ENCODE peak calls at places on chromosomes 4 and X, in eight cellular contexts. L, J, Q, Y, A, M, G and B are unnamed samples.

GRCh38 chrX:23792861-23793553 is 10.0 kb downstream of the SAT1 start:
- DNase-seq in Q (no peak), L (no peak), M (no peak), A (no peak), J (no peak), G (no peak), Y (no peak), B (no peak)

GRCh38 chrX:48864210-48864609 is 28.8 kb upstream of the PCSK1N start:
- DNase-seq in M (no peak), Q (no peak), L (no peak), G (no peak), J (peak), Y (no peak), A (no peak), B (no peak)

GRCh38 chr4:915041-915474 is 17.1 kb downstream of the GAK start:
- DNase-seq in J (no peak), L (peak), G (no peak), Q (no peak), M (no peak), A (no peak), Y (no peak), B (no peak)

GRCh38 chrX:73561791-73562190 is 1.2 kb upstream of the CHIC1 start:
- DNase-seq in M (peak), A (no peak), Y (no peak), Q (peak), J (peak), G (no peak), L (no peak), B (no peak)

GRCh38 chr4:89549907-89550306 is 242.3 kb upstream of the GPRIN3 start:
- DNase-seq in L (no peak), G (no peak), Y (no peak), M (no peak), A (no peak), J (peak), Q (peak), B (no peak)

GRCh38 chr4:4694296-4694772 is 152.5 kb upstream of the STX18 start:
- DNase-seq in M (no peak), Y (no peak), G (no peak), A (no peak), Q (no peak), L (no peak), J (peak), B (no peak)

GRCh38 chrX:111837226-111837625 is 38.8 kb upstream of the TRPC5OS start:
- DNase-seq in Y (no peak), M (no peak), Q (no peak), A (no peak), L (no peak), G (no peak), J (no peak), B (no peak)

GRCh38 chrX:42818151-42818921 is 40.4 kb upstream of the PPP1R2C start:
- DNase-seq in G (no peak), Y (no peak), M (no peak), Q (no peak), J (no peak), A (no peak), L (no peak), B (no peak)

GRCh38 chrX:1500701-1501624 is 36.0 kb downstream of the P2RY8 start:
- DNase-seq in L (no peak), A (no peak), J (no peak), M (peak), G (no peak), Y (no peak), Q (peak), B (peak)

GRCh38 chr4:3344104-3344503 is 51.3 kb downstream of the RGS12 start:
- DNase-seq in G (no peak), M (no peak), L (no peak), Q (no peak), J (no peak), Y (no peak), A (no peak), B (no peak)

GRCh38 chr4:83510442-83510841 is 25.5 kb upstream of the GPAT3 start:
- DNase-seq in A (no peak), L (no peak), M (no peak), Q (no peak), Y (no peak), G (no peak), J (no peak), B (no peak)

GRCh38 chrX:134572816-134573682 is 85.2 kb downstream of the PLAC1 start:
- DNase-seq in Q (no peak), M (no peak), Y (no peak), G (no peak), J (no peak), A (no peak), L (no peak), B (no peak)

GRCh38 chr4:17544205-17544604 is 29.2 kb downstream of the CLRN2 start:
- DNase-seq in A (no peak), L (peak), Q (peak), M (no peak), J (no peak), G (no peak), Y (no peak), B (no peak)

GRCh38 chrX:8201896-8202331 is 30.8 kb upstream of the VCX2 start:
- DNase-seq in G (no peak), M (no peak), A (no peak), Y (no peak), L (no peak), Q (no peak), J (peak), B (no peak)

DNA sequence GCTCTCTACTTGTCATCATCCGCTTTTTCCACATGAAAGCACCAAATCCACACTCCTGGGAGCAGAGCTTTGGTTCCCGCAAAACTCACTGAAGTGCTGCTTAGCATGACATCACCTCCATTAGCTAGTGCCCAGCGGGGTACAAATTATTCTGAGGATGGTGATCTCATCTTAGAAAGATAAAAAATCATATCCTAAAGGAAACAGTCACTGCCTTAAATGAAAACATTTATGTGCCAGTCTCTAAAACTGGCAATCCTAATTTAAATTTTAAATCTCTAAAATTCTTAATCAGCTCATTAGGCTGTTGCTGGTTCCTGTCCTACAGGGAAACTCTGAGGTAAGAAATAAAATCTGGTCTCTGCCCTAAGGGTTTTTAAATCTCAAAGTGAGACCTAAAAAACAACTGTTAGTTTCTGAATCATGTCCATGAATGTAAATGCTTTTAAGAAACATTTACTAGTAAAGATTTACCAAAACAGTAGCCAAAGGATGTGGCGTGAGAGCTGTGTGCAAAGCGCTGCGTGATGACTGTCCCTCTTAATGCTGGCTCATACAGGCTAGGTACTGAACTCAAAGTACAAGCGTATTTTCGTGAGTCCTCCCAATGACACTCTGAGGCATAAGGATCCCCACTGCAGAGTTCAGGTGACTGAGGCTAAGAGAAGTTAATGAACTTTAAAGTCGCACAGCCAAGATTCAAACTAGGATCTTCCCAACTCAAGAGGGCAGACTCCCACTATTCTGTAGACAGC is 4.5 kb downstream of the CASP3 start:
- DNase-seq in L (no peak), Y (no peak), J (no peak), M (no peak), A (no peak), G (no peak), Q (no peak), B (no peak)
- H3K27ac ChIP-seq in L (no peak), Y (peak), J (no peak), M (peak), A (peak), G (no peak), Q (no peak), B (no peak)

GRCh38 chr4:40316782-40317635 is 18.1 kb upstream of the CHRNA9 start:
- DNase-seq in M (peak), A (no peak), Y (no peak), G (peak), Q (peak), L (peak), J (peak), B (peak)
- H3K27ac ChIP-seq in M (peak), A (peak), Y (peak), G (no peak), Q (peak), L (peak), J (no peak), B (peak)

GRCh38 chr4:78360466-78360865 is 191.1 kb upstream of the ANXA3 start:
- DNase-seq in G (no peak), Q (no peak), L (no peak), M (no peak), A (no peak), J (no peak), Y (no peak), B (no peak)
- H3K27ac ChIP-seq in G (no peak), Q (no peak), L (no peak), M (no peak), A (no peak), J (no peak), Y (no peak), B (no peak)

GRCh38 chrX:7110821-7111276 is 36.7 kb upstream of the STS start:
- DNase-seq in J (no peak), L (no peak), A (no peak), G (no peak), Y (no peak), M (no peak), Q (no peak), B (no peak)
- H3K27ac ChIP-seq in J (no peak), L (peak), A (no peak), G (no peak), Y (no peak), M (no peak), Q (no peak), B (no peak)

GRCh38 chrX:123665197-123665596 is 67.7 kb downstream of the THOC2 start:
- DNase-seq in Q (peak), L (no peak), A (no peak), Y (no peak), G (no peak), J (no peak), M (no peak), B (no peak)
- H3K27ac ChIP-seq in Q (no peak), L (no peak), A (no peak), Y (no peak), G (no peak), J (no peak), M (peak), B (no peak)